ENCODE peak calls at places on chromosomes 13 and 19, in eight cellular contexts. L is esophagus muscularis mucosa, A is left ventricle myocardium inferior, C is neural progenitor cell, I is cardiac muscle cell, S is thoracic aorta, N is Panc1, K is heart left ventricle. O is an unnamed sample.

GRCh38 chr19:10333758-10334339 is 520 bp upstream of the RAVER1 start:
- DNase-seq in L (no peak), K (no peak), N (no peak), A (no peak), I (peak), S (no peak), C (peak), O (peak)

GRCh38 chr19:31675187-31675913 is 326.1 kb upstream of the TSHZ3 start:
- DNase-seq in A (no peak), C (no peak), K (no peak), L (peak), N (no peak), S (no peak), I (no peak), O (peak)

GRCh38 chr13:23889598-23890224 is 511 bp upstream of the MIPEP start:
- DNase-seq in A (no peak), C (peak), N (no peak), K (no peak), I (peak), S (no peak), L (no peak), O (no peak)

GRCh38 chr13:39536274-39536673 is 66.7 kb downstream of the LHFPL6 start:
- DNase-seq in C (no peak), A (no peak), K (no peak), I (no peak), S (no peak), N (no peak), L (no peak), O (no peak)

GRCh38 chr19:46745521-46746280 is at the start of gene FKRP:
- DNase-seq in C (peak), N (no peak), A (peak), I (peak), L (no peak), K (peak), S (no peak), O (no peak)

GRCh38 chr19:47324502-47324901 is 7.5 kb upstream of the C5AR2 start:
- DNase-seq in S (no peak), K (peak), A (peak), I (no peak), C (no peak), N (no peak), L (no peak), O (no peak)

GRCh38 chr13:79491715-79492114 is 10.8 kb downstream of the NDFIP2 start:
- DNase-seq in L (no peak), K (no peak), A (no peak), N (no peak), S (no peak), C (no peak), I (no peak), O (peak)

GRCh38 chr19:28980236-28980868 is 232.6 kb downstream of the UQCRFS1 start:
- DNase-seq in L (no peak), I (peak), S (no peak), A (no peak), N (no peak), C (no peak), K (no peak), O (no peak)

GRCh38 chr13:88592105-88592504 is 920.9 kb downstream of the SLITRK5 start:
- DNase-seq in K (no peak), C (no peak), I (no peak), A (no peak), S (no peak), N (no peak), L (no peak), O (peak)

GRCh38 chr19:40006273-40006691 is 9.4 kb downstream of the ZNF546 start:
- DNase-seq in K (no peak), I (no peak), A (no peak), S (no peak), L (no peak), N (peak), C (no peak), O (peak)

GRCh38 chr13:35566340-35566739 is 89.9 kb upstream of the MAB21L1 start:
- DNase-seq in A (no peak), L (no peak), I (no peak), C (no peak), N (no peak), S (no peak), K (no peak), O (no peak)

GRCh38 chr19:55196803-55197202 is 12.5 kb downstream of the PTPRH start:
- DNase-seq in L (no peak), A (no peak), S (no peak), N (no peak), I (no peak), K (no peak), C (no peak), O (no peak)

GRCh38 chr13:21040120-21040834 is 21.1 kb downstream of the LATS2 start:
- DNase-seq in L (peak), A (no peak), C (no peak), K (no peak), N (no peak), S (no peak), I (no peak), O (no peak)

DNA sequence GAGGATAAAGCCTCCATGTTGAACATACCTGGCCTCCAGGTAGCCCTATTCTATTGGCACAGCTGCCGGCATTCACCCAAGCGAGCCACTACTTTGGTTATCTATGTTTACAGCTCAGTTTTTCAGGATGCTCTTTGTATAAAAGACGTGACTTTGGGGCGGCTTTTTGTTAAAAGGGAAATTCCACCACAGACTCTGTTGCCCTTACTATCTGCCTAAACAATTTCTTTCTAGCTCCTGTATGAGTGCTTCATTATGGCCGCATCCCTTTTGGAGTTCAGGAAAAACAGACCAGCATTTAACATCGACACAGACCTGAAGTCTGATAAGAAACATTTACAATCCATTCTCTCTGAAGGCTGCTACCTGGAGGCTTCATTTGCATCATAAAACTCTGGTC is 9.1 kb upstream of the IGSF23 start:
- DNase-seq in I (no peak), L (no peak), N (no peak), K (no peak), S (no peak), C (no peak), A (no peak), O (no peak)
- H3K27ac ChIP-seq in I (no peak), L (no peak), N (no peak), K (no peak), S (no peak), C (no peak), A (peak), O (peak)

GRCh38 chr13:114162533-114162922 is 16.5 kb upstream of the CFAP97D2 start:
- DNase-seq in C (no peak), N (no peak), K (no peak), A (no peak), L (no peak), S (no peak), I (no peak), O (no peak)
- H3K27ac ChIP-seq in C (no peak), N (no peak), K (no peak), A (no peak), L (no peak), S (no peak), I (no peak), O (no peak)

DNA sequence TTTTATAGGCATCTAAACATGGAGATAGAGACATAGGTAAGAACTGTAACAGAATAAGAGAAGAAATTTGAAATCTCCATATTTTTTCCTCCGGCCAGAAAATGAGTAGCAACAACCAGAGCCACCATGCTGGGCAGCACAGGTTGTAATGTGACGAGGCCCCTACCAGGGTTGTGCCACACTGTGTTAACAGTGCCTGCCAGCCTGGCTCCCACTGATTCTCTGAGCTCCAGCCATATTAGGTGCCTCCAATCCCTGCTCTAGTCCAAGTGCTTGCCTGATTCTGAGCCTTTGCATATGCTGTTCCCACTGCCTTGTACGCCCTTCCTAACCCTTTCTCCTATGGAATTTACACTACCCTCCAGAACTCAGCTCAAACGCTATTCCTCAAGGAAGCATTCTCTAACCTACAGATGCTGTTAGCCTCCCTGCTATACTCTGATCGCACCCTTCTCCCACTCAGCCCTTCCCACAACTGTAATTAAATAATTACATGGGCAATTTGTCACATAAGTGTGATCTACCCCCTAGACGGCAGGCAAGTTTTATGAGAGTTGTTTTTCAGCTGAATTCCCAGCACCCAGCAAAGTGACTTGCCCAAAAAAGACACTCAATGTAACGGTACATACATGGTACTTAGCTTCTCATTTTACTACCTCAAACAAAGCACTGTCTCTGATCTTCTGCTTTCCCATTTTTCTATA is 37.6 kb upstream of the STARD13 start:
- DNase-seq in N (no peak), L (no peak), C (no peak), K (no peak), A (no peak), I (no peak), S (no peak), O (no peak)
- H3K27ac ChIP-seq in N (no peak), L (peak), C (no peak), K (peak), A (peak), I (no peak), S (peak), O (no peak)

GRCh38 chr19:56347163-56347778 is 32.6 kb upstream of the ZSCAN5A start:
- DNase-seq in C (no peak), A (no peak), I (no peak), S (no peak), K (no peak), L (no peak), N (no peak), O (no peak)

GRCh38 chr19:56350416-56351045 is 35.9 kb upstream of the ZSCAN5A start:
- DNase-seq in I (peak), C (peak), N (peak), A (no peak), S (no peak), K (peak), L (no peak), O (no peak)

GRCh38 chr19:56351208-56351607 is 36.6 kb upstream of the ZSCAN5A start:
- DNase-seq in C (no peak), I (no peak), L (no peak), N (no peak), A (no peak), K (no peak), S (no peak), O (no peak)

GRCh38 chr19:56348289-56348877 is 33.7 kb upstream of the ZSCAN5A start:
- DNase-seq in A (no peak), S (no peak), N (no peak), K (no peak), L (no peak), I (no peak), C (peak), O (no peak)
- H3K27ac ChIP-seq in A (no peak), S (no peak), N (no peak), K (no peak), L (no peak), I (no peak), C (no peak), O (no peak)

DNA sequence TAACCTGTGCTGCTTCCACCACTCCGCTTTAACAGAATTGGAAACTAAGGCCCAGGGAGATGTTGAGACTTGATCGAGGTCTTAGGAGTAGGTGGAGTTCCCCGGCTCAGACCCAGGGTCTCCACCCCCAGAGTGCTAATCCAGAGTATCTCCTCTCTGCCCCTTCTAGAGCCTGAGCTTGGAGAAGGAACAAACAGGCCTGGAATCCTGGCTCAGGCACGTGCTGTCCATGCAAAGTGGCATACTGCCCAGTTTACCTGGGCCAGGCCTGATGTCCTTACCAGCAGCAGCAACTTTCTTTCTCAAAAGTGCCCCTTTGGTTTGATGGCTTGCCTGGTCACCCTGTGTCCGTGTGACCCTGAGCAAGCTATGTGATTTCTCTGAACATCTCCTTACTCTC is 3.7 kb downstream of the SYNGR4 start:
- DNase-seq in S (no peak), L (no peak), N (no peak), K (no peak), I (no peak), A (no peak), C (no peak), O (no peak)
- H3K27ac ChIP-seq in S (no peak), L (no peak), N (no peak), K (no peak), I (no peak), A (no peak), C (no peak), O (no peak)

DNA sequence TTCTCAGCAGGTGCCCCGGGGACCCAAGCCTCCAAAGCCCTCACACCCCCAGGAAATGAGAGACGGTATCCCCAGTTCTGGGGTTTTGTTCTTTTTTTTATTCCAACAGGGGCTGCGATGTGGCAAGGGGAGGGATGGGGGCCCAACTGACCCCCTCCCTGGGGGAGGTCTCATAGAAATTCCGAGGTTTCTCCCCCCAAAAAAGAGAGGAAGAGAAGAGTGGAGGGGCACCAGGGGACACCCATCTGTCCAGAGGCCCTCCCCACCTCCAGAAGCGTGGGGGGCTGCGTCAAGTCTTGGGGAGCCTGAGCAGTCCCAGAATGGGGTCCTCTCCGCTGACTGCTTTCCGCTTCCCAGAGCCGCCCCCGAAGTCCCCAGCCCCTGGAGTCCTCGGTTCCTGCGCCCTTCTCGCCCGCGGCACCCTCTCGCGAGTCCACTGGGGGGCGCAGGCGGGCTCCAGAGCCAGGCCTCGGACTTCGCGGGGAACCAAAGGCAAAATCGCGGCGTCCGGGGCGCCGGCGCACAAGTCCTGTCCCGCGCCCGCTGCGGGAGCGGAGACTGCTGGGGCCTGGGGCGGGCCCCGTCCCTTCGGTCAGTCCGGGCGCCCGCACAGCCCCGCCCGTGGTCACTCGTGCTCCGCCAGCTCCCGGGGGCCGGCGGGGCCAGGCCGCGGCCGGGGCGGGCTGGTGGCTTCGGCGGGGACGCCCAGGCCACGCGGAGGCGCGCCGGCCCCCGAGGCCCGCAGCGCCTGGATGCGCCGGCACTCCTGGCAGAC is 4.4 kb upstream of the ATP1A3 start:
- DNase-seq in A (peak), C (peak), K (no peak), L (no peak), N (no peak), I (peak), S (no peak), O (no peak)
- H3K27ac ChIP-seq in A (no peak), C (no peak), K (no peak), L (no peak), N (no peak), I (no peak), S (no peak), O (no peak)

DNA sequence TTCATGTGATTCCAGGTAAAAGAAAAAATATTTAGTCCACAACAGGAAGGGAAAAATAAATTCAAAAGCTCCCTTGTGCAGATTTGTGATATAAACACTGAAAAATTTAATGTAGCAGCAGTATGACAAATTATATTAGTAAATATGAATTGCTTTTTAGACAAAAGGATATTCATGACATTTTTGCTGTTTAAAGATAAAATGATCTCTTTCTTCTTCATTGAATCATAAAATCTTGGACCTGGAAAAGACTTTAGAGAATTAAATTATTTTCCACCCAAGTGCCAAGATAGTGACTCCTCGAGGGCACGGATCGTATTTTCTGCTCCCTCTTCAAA is 85.4 kb downstream of the MBNL2 start:
- DNase-seq in L (no peak), N (no peak), S (no peak), A (no peak), I (no peak), K (no peak), C (no peak), O (no peak)
- H3K27ac ChIP-seq in L (peak), N (peak), S (no peak), A (peak), I (peak), K (no peak), C (no peak), O (peak)

GRCh38 chr13:112955271-112955937 is 13.6 kb upstream of the MCF2L start:
- DNase-seq in L (no peak), N (no peak), I (no peak), A (no peak), C (no peak), S (no peak), K (no peak), O (no peak)

GRCh38 chr13:112958127-112958989 is 10.7 kb upstream of the MCF2L start:
- DNase-seq in L (no peak), C (no peak), I (no peak), A (no peak), S (no peak), N (no peak), K (no peak), O (no peak)

GRCh38 chr13:112955956-112956355 is 13.1 kb upstream of the MCF2L start:
- DNase-seq in C (no peak), A (no peak), N (no peak), L (no peak), K (no peak), S (no peak), I (no peak), O (no peak)

GRCh38 chr13:112956516-112957294 is 12.3 kb upstream of the MCF2L start:
- DNase-seq in I (no peak), K (no peak), L (no peak), A (no peak), S (no peak), N (no peak), C (peak), O (no peak)

DNA sequence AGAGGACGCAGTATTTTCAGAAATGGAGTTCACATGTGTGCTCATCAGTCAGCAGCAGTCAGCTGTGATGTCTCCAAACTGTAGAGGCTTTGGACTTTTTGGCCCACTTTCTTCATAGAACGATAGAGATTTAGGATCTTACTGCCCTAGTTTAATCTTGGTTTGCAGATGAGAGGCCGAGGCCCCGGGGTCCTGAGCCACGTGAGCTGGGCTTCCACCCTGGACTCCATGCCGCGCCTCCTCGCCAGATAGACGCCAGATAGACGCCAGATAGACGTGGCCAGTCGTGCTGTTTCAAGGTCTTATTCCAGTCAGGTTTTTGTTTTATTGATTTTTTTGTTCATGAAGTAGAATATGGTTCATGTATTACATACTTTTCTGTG is 11.7 kb upstream of the MCF2L start:
- DNase-seq in N (no peak), I (no peak), C (no peak), S (no peak), K (no peak), L (no peak), A (no peak), O (no peak)
- H3K27ac ChIP-seq in N (no peak), I (no peak), C (peak), S (no peak), K (no peak), L (no peak), A (no peak), O (no peak)